ENCODE peak calls at places on chromosomes 7 and 10, in six cellular contexts. One of them, this sample, is unnamed.

GRCh38 chr7:37916673-37917660 is at the start of gene SFRP4:
- DNase-seq in SJSA1: peak
- DNase-seq in iPS DF 6.9: no peak
- DNase-seq in AG04450: no peak
- DNase-seq in lower lobe of right lung: peak
- DNase-seq in Karpas-422: peak
- DNase-seq in this sample: peak

GRCh38 chr10:11530806-11531205 is 80.6 kb downstream of the USP6NL start:
- DNase-seq in SJSA1: no peak
- DNase-seq in iPS DF 6.9: no peak
- DNase-seq in AG04450: no peak
- DNase-seq in lower lobe of right lung: no peak
- DNase-seq in Karpas-422: no peak
- DNase-seq in this sample: no peak

GRCh38 chr10:101857802-101858476 is 14.3 kb upstream of the KCNIP2 start:
- DNase-seq in SJSA1: no peak
- DNase-seq in iPS DF 6.9: no peak
- DNase-seq in AG04450: no peak
- DNase-seq in lower lobe of right lung: no peak
- DNase-seq in Karpas-422: no peak
- DNase-seq in this sample: no peak

GRCh38 chr10:91907914-91908357 is 1.4 kb downstream of the FGFBP3 start:
- DNase-seq in SJSA1: no peak
- DNase-seq in iPS DF 6.9: no peak
- DNase-seq in AG04450: no peak
- DNase-seq in lower lobe of right lung: no peak
- DNase-seq in Karpas-422: peak
- DNase-seq in this sample: no peak

GRCh38 chr10:26331376-26331775 is 106.8 kb upstream of the APBB1IP start:
- DNase-seq in SJSA1: no peak
- DNase-seq in iPS DF 6.9: no peak
- DNase-seq in AG04450: no peak
- DNase-seq in lower lobe of right lung: no peak
- DNase-seq in Karpas-422: no peak
- DNase-seq in this sample: no peak

GRCh38 chr10:89414879-89415821 is 782 bp downstream of the IFIT5 start:
- DNase-seq in SJSA1: peak
- DNase-seq in iPS DF 6.9: no peak
- DNase-seq in AG04450: no peak
- DNase-seq in lower lobe of right lung: peak
- DNase-seq in Karpas-422: no peak
- DNase-seq in this sample: no peak

GRCh38 chr10:114482915-114483314 is 78.6 kb upstream of the AFAP1L2 start:
- DNase-seq in SJSA1: no peak
- DNase-seq in iPS DF 6.9: no peak
- DNase-seq in AG04450: no peak
- DNase-seq in lower lobe of right lung: no peak
- DNase-seq in Karpas-422: no peak
- DNase-seq in this sample: no peak

GRCh38 chr10:76024460-76025123 is 593.2 kb downstream of the LRMDA start:
- DNase-seq in SJSA1: no peak
- DNase-seq in iPS DF 6.9: no peak
- DNase-seq in AG04450: no peak
- DNase-seq in lower lobe of right lung: no peak
- DNase-seq in Karpas-422: no peak
- DNase-seq in this sample: no peak

GRCh38 chr10:42969147-42969546 is 107.7 kb upstream of the RET start:
- DNase-seq in SJSA1: no peak
- DNase-seq in iPS DF 6.9: no peak
- DNase-seq in AG04450: no peak
- DNase-seq in lower lobe of right lung: no peak
- DNase-seq in Karpas-422: no peak
- DNase-seq in this sample: no peak

GRCh38 chr7:136710751-136711150 is 157.7 kb upstream of the CHRM2 start:
- DNase-seq in SJSA1: no peak
- DNase-seq in iPS DF 6.9: no peak
- DNase-seq in AG04450: no peak
- DNase-seq in lower lobe of right lung: no peak
- DNase-seq in Karpas-422: no peak
- DNase-seq in this sample: no peak

GRCh38 chr10:86041116-86041515 is 325.5 kb downstream of the GRID1 start:
- DNase-seq in SJSA1: no peak
- DNase-seq in iPS DF 6.9: no peak
- DNase-seq in AG04450: no peak
- DNase-seq in lower lobe of right lung: no peak
- DNase-seq in Karpas-422: no peak
- DNase-seq in this sample: no peak

GRCh38 chr7:4692055-4692454 is 10.0 kb downstream of the FOXK1 start:
- DNase-seq in SJSA1: no peak
- DNase-seq in iPS DF 6.9: no peak
- DNase-seq in AG04450: no peak
- DNase-seq in lower lobe of right lung: no peak
- DNase-seq in Karpas-422: no peak
- DNase-seq in this sample: no peak

GRCh38 chr7:144842377-144842851 is 6.6 kb upstream of the TPK1 start:
- DNase-seq in SJSA1: no peak
- DNase-seq in iPS DF 6.9: no peak
- DNase-seq in AG04450: no peak
- DNase-seq in lower lobe of right lung: peak
- DNase-seq in Karpas-422: no peak
- DNase-seq in this sample: no peak

GRCh38 chr10:29189272-29189671 is 99.6 kb upstream of the LYZL1 start:
- DNase-seq in SJSA1: no peak
- DNase-seq in iPS DF 6.9: no peak
- DNase-seq in AG04450: no peak
- DNase-seq in lower lobe of right lung: no peak
- DNase-seq in Karpas-422: no peak
- DNase-seq in this sample: no peak

GRCh38 chr7:47954231-47954911 is 6.1 kb upstream of the PKD1L1 start:
- DNase-seq in SJSA1: no peak
- DNase-seq in iPS DF 6.9: no peak
- DNase-seq in AG04450: no peak
- DNase-seq in lower lobe of right lung: no peak
- DNase-seq in Karpas-422: no peak
- DNase-seq in this sample: no peak

GRCh38 chr10:12750526-12751201 is 250.8 kb downstream of the CCDC3 start:
- DNase-seq in SJSA1: no peak
- DNase-seq in iPS DF 6.9: no peak
- DNase-seq in AG04450: no peak
- DNase-seq in lower lobe of right lung: no peak
- DNase-seq in Karpas-422: no peak
- DNase-seq in this sample: no peak

GRCh38 chr10:7251696-7252465 is 159.0 kb downstream of the SFMBT2 start:
- DNase-seq in SJSA1: no peak
- DNase-seq in iPS DF 6.9: no peak
- DNase-seq in AG04450: no peak
- DNase-seq in lower lobe of right lung: no peak
- DNase-seq in Karpas-422: no peak
- DNase-seq in this sample: no peak

GRCh38 chr7:120941064-120941463 is 9.5 kb upstream of the ING3 start:
- DNase-seq in SJSA1: no peak
- DNase-seq in iPS DF 6.9: no peak
- DNase-seq in AG04450: no peak
- DNase-seq in lower lobe of right lung: no peak
- DNase-seq in Karpas-422: no peak
- DNase-seq in this sample: no peak

GRCh38 chr10:97596101-97597055 is 6.9 kb downstream of the C10orf62 start:
- DNase-seq in SJSA1: peak
- DNase-seq in iPS DF 6.9: no peak
- DNase-seq in AG04450: peak
- DNase-seq in lower lobe of right lung: no peak
- DNase-seq in Karpas-422: no peak
- DNase-seq in this sample: peak

GRCh38 chr10:12707461-12708185 is 293.9 kb downstream of the CCDC3 start:
- DNase-seq in SJSA1: peak
- DNase-seq in iPS DF 6.9: no peak
- DNase-seq in AG04450: peak
- DNase-seq in lower lobe of right lung: no peak
- DNase-seq in Karpas-422: peak
- DNase-seq in this sample: no peak

GRCh38 chr7:5139998-5140397 is 50.0 kb upstream of the WIPI2 start:
- DNase-seq in SJSA1: no peak
- DNase-seq in iPS DF 6.9: no peak
- DNase-seq in AG04450: no peak
- DNase-seq in lower lobe of right lung: no peak
- DNase-seq in Karpas-422: peak
- DNase-seq in this sample: no peak

GRCh38 chr7:92889081-92889480 is 52.7 kb upstream of the CDK6 start:
- DNase-seq in SJSA1: no peak
- DNase-seq in iPS DF 6.9: no peak
- DNase-seq in AG04450: no peak
- DNase-seq in lower lobe of right lung: no peak
- DNase-seq in Karpas-422: no peak
- DNase-seq in this sample: no peak

DNA sequence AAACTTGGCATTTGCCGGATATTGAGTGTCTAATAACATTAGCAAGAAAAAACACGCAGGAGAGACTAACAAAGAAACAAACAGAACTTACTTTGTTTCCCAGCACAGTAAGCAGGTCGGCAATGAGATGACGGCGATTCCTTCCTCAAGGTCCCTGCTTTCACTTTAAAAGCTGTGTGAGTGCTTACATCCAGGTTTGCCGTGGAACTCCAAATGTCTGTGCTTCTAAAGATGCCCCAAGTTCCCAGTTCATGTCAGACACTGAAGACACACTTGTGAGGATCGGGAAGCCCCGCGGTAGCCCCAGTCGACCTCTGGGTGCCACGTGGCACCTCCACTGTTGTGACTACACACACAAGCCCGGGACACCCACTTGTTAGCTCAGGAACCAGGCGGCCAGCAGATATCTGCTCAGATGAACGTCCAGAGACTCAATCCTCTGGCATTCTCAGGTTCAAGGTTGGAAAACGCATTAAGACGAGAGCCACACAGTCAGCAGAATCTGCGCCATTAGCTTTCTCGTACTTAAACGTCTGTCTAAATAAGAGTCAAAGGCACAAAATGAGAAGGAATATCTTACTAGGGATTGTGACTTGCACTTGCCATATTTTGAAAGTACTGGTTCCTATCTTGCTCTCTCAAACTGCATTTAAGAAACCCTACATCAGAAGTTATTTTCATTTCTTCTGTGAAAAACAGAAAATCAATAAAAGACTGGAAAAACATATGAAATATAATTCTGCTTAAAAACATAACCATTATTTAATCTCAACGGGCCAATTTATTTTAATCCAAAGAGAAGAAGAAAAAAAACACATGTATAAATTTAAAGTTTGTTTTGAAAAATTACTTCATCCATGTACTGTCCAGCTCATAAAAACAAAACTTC is 207.6 kb upstream of the KLF14 start:
- DNase-seq in SJSA1: peak
- DNase-seq in iPS DF 6.9: no peak
- DNase-seq in AG04450: no peak
- DNase-seq in lower lobe of right lung: peak
- DNase-seq in Karpas-422: no peak
- DNase-seq in this sample: no peak
- H3K4me3 ChIP-seq in SJSA1: peak
- H3K4me3 ChIP-seq in iPS DF 6.9: no peak
- H3K4me3 ChIP-seq in AG04450: peak
- H3K4me3 ChIP-seq in lower lobe of right lung: peak
- H3K4me3 ChIP-seq in Karpas-422: no peak
- H3K4me3 ChIP-seq in this sample: peak

GRCh38 chr10:131062621-131063260 is 248.8 kb downstream of the TCERG1L start:
- DNase-seq in SJSA1: no peak
- DNase-seq in iPS DF 6.9: no peak
- DNase-seq in AG04450: no peak
- DNase-seq in lower lobe of right lung: no peak
- DNase-seq in Karpas-422: no peak
- DNase-seq in this sample: peak
- H3K27ac ChIP-seq in SJSA1: no peak
- H3K27ac ChIP-seq in iPS DF 6.9: no peak
- H3K27ac ChIP-seq in AG04450: no peak
- H3K27ac ChIP-seq in lower lobe of right lung: no peak
- H3K27ac ChIP-seq in Karpas-422: no peak
- H3K27ac ChIP-seq in this sample: no peak

DNA sequence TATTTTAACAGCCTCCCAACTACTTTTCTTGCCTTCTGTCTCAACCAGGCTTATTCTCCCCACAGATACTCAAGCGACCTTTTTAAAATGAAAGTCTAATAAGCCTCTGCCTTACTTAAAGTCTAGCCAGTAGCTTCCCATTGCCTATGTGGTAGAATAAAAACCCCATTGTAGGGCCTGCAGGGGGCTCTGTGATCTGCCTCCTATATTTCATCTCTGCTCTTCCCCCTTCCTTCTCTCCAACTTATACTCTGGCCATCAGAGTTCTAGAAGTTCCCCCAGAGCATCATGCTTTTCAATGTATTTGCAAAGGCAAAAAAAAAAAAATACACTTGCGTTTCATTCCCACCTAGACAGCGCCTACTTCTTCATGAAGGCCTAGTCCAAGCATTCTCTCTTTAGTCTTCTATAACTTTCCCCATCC is 167.7 kb upstream of the ADO start:
- DNase-seq in SJSA1: peak
- DNase-seq in iPS DF 6.9: no peak
- DNase-seq in AG04450: no peak
- DNase-seq in lower lobe of right lung: no peak
- DNase-seq in Karpas-422: peak
- DNase-seq in this sample: no peak
- H3K4me3 ChIP-seq in SJSA1: peak
- H3K4me3 ChIP-seq in iPS DF 6.9: no peak
- H3K4me3 ChIP-seq in AG04450: peak
- H3K4me3 ChIP-seq in lower lobe of right lung: peak
- H3K4me3 ChIP-seq in Karpas-422: peak
- H3K4me3 ChIP-seq in this sample: peak

GRCh38 chr10:64103750-64104149 is 582.5 kb downstream of the REEP3 start:
- DNase-seq in SJSA1: no peak
- DNase-seq in iPS DF 6.9: no peak
- DNase-seq in AG04450: no peak
- DNase-seq in lower lobe of right lung: no peak
- DNase-seq in Karpas-422: no peak
- DNase-seq in this sample: no peak
- H3K27ac ChIP-seq in SJSA1: no peak
- H3K27ac ChIP-seq in iPS DF 6.9: no peak
- H3K27ac ChIP-seq in AG04450: no peak
- H3K27ac ChIP-seq in lower lobe of right lung: no peak
- H3K27ac ChIP-seq in Karpas-422: no peak
- H3K27ac ChIP-seq in this sample: no peak